ENCODE peak calls at places on chromosome 7, in five cellular contexts. One of them, this sample, is unnamed.

GRCh38 chr7:135743907-135744789 is 4.5 kb downstream of the FAM180A start:
- DNase-seq in MM.1S: no peak
- DNase-seq in hepatocyte: no peak
- DNase-seq in HCT116: no peak
- DNase-seq in SK-N-SH: no peak
- DNase-seq in this sample: no peak

GRCh38 chr7:73742338-73742752 is 3.7 kb upstream of the ABHD11 start:
- DNase-seq in MM.1S: no peak
- DNase-seq in HCT116: no peak
- DNase-seq in SK-N-SH: no peak
- DNase-seq in hepatocyte: peak; percentile 73
- DNase-seq in this sample: no peak

GRCh38 chr7:98323597-98324322 is 42.3 kb downstream of the BRI3 start:
- DNase-seq in HCT116: no peak
- DNase-seq in hepatocyte: no peak
- DNase-seq in SK-N-SH: no peak
- DNase-seq in MM.1S: no peak
- DNase-seq in this sample: no peak

GRCh38 chr7:2880882-2881281 is 36.8 kb upstream of the GNA12 start:
- DNase-seq in HCT116: no peak
- DNase-seq in SK-N-SH: peak; percentile 66
- DNase-seq in hepatocyte: no peak
- DNase-seq in MM.1S: no peak
- DNase-seq in this sample: no peak

GRCh38 chr7:20284398-20285143 is 46.1 kb upstream of the ITGB8 start:
- DNase-seq in HCT116: no peak
- DNase-seq in SK-N-SH: no peak
- DNase-seq in MM.1S: peak; percentile 42
- DNase-seq in hepatocyte: no peak
- DNase-seq in this sample: no peak

GRCh38 chr7:140671966-140672365 is 779 bp upstream of the ADCK2 start:
- DNase-seq in HCT116: no peak
- DNase-seq in MM.1S: no peak
- DNase-seq in hepatocyte: no peak
- DNase-seq in SK-N-SH: no peak
- DNase-seq in this sample: no peak

GRCh38 chr7:13633857-13634256 is 355.6 kb downstream of the ETV1 start:
- DNase-seq in hepatocyte: no peak
- DNase-seq in HCT116: no peak
- DNase-seq in SK-N-SH: no peak
- DNase-seq in MM.1S: no peak
- DNase-seq in this sample: no peak

GRCh38 chr7:70700055-70700934 is 431.6 kb upstream of the GALNT17 start:
- DNase-seq in HCT116: no peak
- DNase-seq in SK-N-SH: no peak
- DNase-seq in hepatocyte: no peak
- DNase-seq in MM.1S: peak; percentile 36
- DNase-seq in this sample: peak; percentile 51

GRCh38 chr7:35537067-35538023 is 157.6 kb downstream of the HERPUD2 start:
- DNase-seq in MM.1S: peak; percentile 79
- DNase-seq in hepatocyte: peak; percentile 89
- DNase-seq in SK-N-SH: peak; percentile 92
- DNase-seq in HCT116: peak; percentile 53
- DNase-seq in this sample: peak; percentile 62

GRCh38 chr7:90111-91063 is 102.0 kb upstream of the FAM20C start:
- DNase-seq in SK-N-SH: no peak
- DNase-seq in hepatocyte: peak; percentile 81
- DNase-seq in HCT116: no peak
- DNase-seq in MM.1S: no peak
- DNase-seq in this sample: no peak

GRCh38 chr7:36006656-36007229 is 146.3 kb upstream of the EEPD1 start:
- DNase-seq in HCT116: no peak
- DNase-seq in hepatocyte: no peak
- DNase-seq in SK-N-SH: no peak
- DNase-seq in MM.1S: no peak
- DNase-seq in this sample: no peak

GRCh38 chr7:51324206-51324884 is 7.7 kb upstream of the COBL start:
- DNase-seq in HCT116: no peak
- DNase-seq in SK-N-SH: no peak
- DNase-seq in hepatocyte: peak; percentile 60
- DNase-seq in MM.1S: no peak
- DNase-seq in this sample: no peak

GRCh38 chr7:71633571-71634008 is 501.6 kb downstream of the GALNT17 start:
- DNase-seq in HCT116: no peak
- DNase-seq in SK-N-SH: no peak
- DNase-seq in hepatocyte: peak; percentile 86
- DNase-seq in MM.1S: no peak
- DNase-seq in this sample: no peak

GRCh38 chr7:23474098-23474828 is 4.0 kb upstream of the IGF2BP3 start:
- DNase-seq in hepatocyte: peak; percentile 98
- DNase-seq in HCT116: peak; percentile 90
- DNase-seq in SK-N-SH: peak; percentile 94
- DNase-seq in MM.1S: peak; percentile 95
- DNase-seq in this sample: no peak

GRCh38 chr7:131970602-131971001 is 414.2 kb upstream of the PODXL start:
- DNase-seq in SK-N-SH: no peak
- DNase-seq in HCT116: no peak
- DNase-seq in hepatocyte: no peak
- DNase-seq in MM.1S: no peak
- DNase-seq in this sample: no peak

GRCh38 chr7:6453737-6454136 is 6.0 kb upstream of the DAGLB start:
- DNase-seq in MM.1S: no peak
- DNase-seq in SK-N-SH: no peak
- DNase-seq in HCT116: peak; percentile 77
- DNase-seq in hepatocyte: peak; percentile 21
- DNase-seq in this sample: no peak

GRCh38 chr7:36726311-36726710 is 2.0 kb upstream of the AOAH start:
- DNase-seq in HCT116: no peak
- DNase-seq in SK-N-SH: no peak
- DNase-seq in MM.1S: no peak
- DNase-seq in hepatocyte: no peak
- DNase-seq in this sample: no peak

GRCh38 chr7:19617921-19618320 is 90.9 kb downstream of the POLR1F start:
- DNase-seq in hepatocyte: no peak
- DNase-seq in MM.1S: no peak
- DNase-seq in HCT116: no peak
- DNase-seq in SK-N-SH: no peak
- DNase-seq in this sample: no peak

GRCh38 chr7:29488977-29489376 is 74.7 kb upstream of the PRR15 start:
- DNase-seq in MM.1S: no peak
- DNase-seq in HCT116: no peak
- DNase-seq in SK-N-SH: no peak
- DNase-seq in hepatocyte: peak; percentile 20
- DNase-seq in this sample: no peak

GRCh38 chr7:128924706-128925588 is 12.8 kb upstream of the IRF5 start:
- DNase-seq in SK-N-SH: no peak
- DNase-seq in hepatocyte: no peak
- DNase-seq in HCT116: no peak
- DNase-seq in MM.1S: no peak
- DNase-seq in this sample: no peak

GRCh38 chr7:47375590-47375989 is 206.3 kb downstream of the TNS3 start:
- DNase-seq in hepatocyte: no peak
- DNase-seq in MM.1S: no peak
- DNase-seq in SK-N-SH: no peak
- DNase-seq in HCT116: no peak
- DNase-seq in this sample: no peak

GRCh38 chr7:107164092-107164491 is 4.7 kb upstream of the HBP1 start:
- DNase-seq in SK-N-SH: no peak
- DNase-seq in MM.1S: no peak
- DNase-seq in HCT116: no peak
- DNase-seq in hepatocyte: no peak
- DNase-seq in this sample: no peak

GRCh38 chr7:26426096-26426495 is 134.4 kb downstream of the SNX10 start:
- DNase-seq in HCT116: no peak
- DNase-seq in hepatocyte: no peak
- DNase-seq in MM.1S: no peak
- DNase-seq in SK-N-SH: no peak
- DNase-seq in this sample: no peak

GRCh38 chr7:2202361-2202761 is 30.4 kb downstream of the MAD1L1 start:
- DNase-seq in SK-N-SH: peak; percentile 33
- DNase-seq in MM.1S: no peak
- DNase-seq in hepatocyte: no peak
- DNase-seq in HCT116: no peak
- DNase-seq in this sample: no peak

GRCh38 chr7:25726682-25727357 is 425.2 kb upstream of the NFE2L3 start:
- DNase-seq in HCT116: no peak
- DNase-seq in MM.1S: no peak
- DNase-seq in hepatocyte: no peak
- DNase-seq in SK-N-SH: no peak
- DNase-seq in this sample: no peak

GRCh38 chr7:113086431-113086888 is at the start of gene GPR85:
- DNase-seq in SK-N-SH: peak; percentile 92
- DNase-seq in hepatocyte: peak; percentile 90
- DNase-seq in MM.1S: no peak
- DNase-seq in HCT116: no peak
- DNase-seq in this sample: no peak

GRCh38 chr7:100130608-100131453 is 4.1 kb downstream of the MBLAC1 start:
- DNase-seq in SK-N-SH: peak; percentile 88
- DNase-seq in hepatocyte: peak; percentile 87
- DNase-seq in HCT116: no peak
- DNase-seq in MM.1S: peak; percentile 64
- DNase-seq in this sample: peak; percentile 88

GRCh38 chr7:7808156-7808555 is 89.7 kb upstream of the RPA3 start:
- DNase-seq in MM.1S: no peak
- DNase-seq in HCT116: no peak
- DNase-seq in hepatocyte: peak; percentile 26
- DNase-seq in SK-N-SH: no peak
- DNase-seq in this sample: no peak

GRCh38 chr7:67654622-67655021 is 658.0 kb downstream of the TYW1 start:
- DNase-seq in SK-N-SH: no peak
- DNase-seq in MM.1S: no peak
- DNase-seq in hepatocyte: no peak
- DNase-seq in HCT116: no peak
- DNase-seq in this sample: no peak
- H3K79me2 ChIP-seq in SK-N-SH: no peaks in the 10 kb centered on the region
- H3K79me2 ChIP-seq in MM.1S: no peaks in the 10 kb centered on the region
- H3K79me2 ChIP-seq in hepatocyte: no peaks in the 10 kb centered on the region
- H3K79me2 ChIP-seq in HCT116: no peaks in the 10 kb centered on the region
- H3K79me2 ChIP-seq in this sample: no peaks in the 10 kb centered on the region

DNA sequence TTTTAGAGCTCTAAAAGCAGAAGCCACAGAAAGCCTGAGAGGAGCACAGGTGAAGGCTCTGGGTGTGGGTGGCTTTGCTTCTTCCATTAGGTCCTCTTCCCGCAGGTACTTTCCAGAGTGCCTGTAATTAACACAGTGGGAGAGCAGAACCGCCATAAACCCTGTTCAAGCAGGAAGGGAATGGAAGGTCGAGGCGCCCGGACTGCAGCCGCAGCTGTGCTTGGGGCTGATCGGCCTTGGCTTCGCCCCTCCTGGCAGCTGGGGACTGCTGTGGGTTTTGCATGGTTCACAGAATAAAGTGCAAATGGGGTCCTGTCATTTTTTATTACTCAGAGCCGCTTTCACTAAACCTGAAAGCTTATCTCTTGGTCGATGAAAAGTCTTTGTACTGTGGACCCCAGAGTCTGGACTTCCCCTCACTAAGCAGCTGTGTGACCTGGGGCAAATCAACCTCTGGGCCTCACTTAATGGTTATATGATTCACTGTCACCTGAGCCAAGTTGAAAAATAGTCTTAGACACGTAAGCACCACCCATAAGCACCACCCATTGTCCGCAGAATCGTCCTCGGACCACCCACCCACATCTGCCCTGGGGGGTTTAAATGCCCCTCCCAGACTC is 100.9 kb downstream of the XRCC2 start:
- DNase-seq in HCT116: no peak
- DNase-seq in SK-N-SH: no peak
- DNase-seq in hepatocyte: peak; percentile 62
- DNase-seq in MM.1S: no peak
- DNase-seq in this sample: no peak
- H3K4me2 ChIP-seq in HCT116: no peak overlapping the region
- H3K4me2 ChIP-seq in SK-N-SH: no peak overlapping the region
- H3K4me2 ChIP-seq in hepatocyte: peak overlapping the region; percentile 43
- H3K4me2 ChIP-seq in MM.1S: no peak overlapping the region
- H3K4me2 ChIP-seq in this sample: no peak overlapping the region

GRCh38 chr7:101832205-101832631 is 14.8 kb downstream of the CUX1 start:
- DNase-seq in hepatocyte: no peak
- DNase-seq in HCT116: no peak
- DNase-seq in SK-N-SH: no peak
- DNase-seq in MM.1S: no peak
- DNase-seq in this sample: no peak
- H3K79me2 ChIP-seq in hepatocyte: peaks cover 99% of the 10 kb centered on the region
- H3K79me2 ChIP-seq in HCT116: peaks cover 97% of the 10 kb centered on the region
- H3K79me2 ChIP-seq in SK-N-SH: peaks cover 98% of the 10 kb centered on the region
- H3K79me2 ChIP-seq in MM.1S: peaks cover 97% of the 10 kb centered on the region
- H3K79me2 ChIP-seq in this sample: peaks cover 98% of the 10 kb centered on the region

GRCh38 chr7:49397750-49398149 is 375.7 kb upstream of the VWC2 start:
- DNase-seq in MM.1S: no peak
- DNase-seq in SK-N-SH: no peak
- DNase-seq in HCT116: no peak
- DNase-seq in hepatocyte: no peak
- DNase-seq in this sample: no peak

GRCh38 chr7:49398236-49398635 is 375.2 kb upstream of the VWC2 start:
- DNase-seq in SK-N-SH: no peak
- DNase-seq in hepatocyte: no peak
- DNase-seq in MM.1S: no peak
- DNase-seq in HCT116: no peak
- DNase-seq in this sample: no peak

GRCh38 chr7:49400891-49401550 is 372.4 kb upstream of the VWC2 start:
- DNase-seq in MM.1S: peak; percentile 15
- DNase-seq in HCT116: no peak
- DNase-seq in SK-N-SH: no peak
- DNase-seq in hepatocyte: no peak
- DNase-seq in this sample: no peak

GRCh38 chr7:49398730-49399129 is 374.7 kb upstream of the VWC2 start:
- DNase-seq in SK-N-SH: no peak
- DNase-seq in HCT116: no peak
- DNase-seq in MM.1S: peak; percentile 66
- DNase-seq in hepatocyte: no peak
- DNase-seq in this sample: no peak

DNA sequence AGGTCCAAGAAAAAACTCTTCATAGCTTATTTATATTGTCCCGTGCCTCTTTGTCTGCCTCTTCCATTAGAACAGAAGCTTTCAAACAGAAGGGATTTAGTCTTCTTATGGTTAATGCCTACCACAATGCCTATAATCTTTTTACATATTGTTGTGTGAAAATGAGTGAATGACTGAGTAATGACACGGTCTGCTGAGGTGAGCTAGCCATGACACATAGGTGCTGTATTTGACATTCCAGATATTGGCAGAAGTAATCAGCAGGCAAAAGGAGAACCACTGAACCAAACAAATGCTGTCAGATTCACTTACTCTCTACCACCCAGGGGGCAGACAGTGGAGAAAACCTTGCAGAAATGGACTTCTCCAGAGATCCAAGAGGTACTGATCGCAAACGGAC is 377.2 kb upstream of the VWC2 start:
- DNase-seq in SK-N-SH: no peak
- DNase-seq in MM.1S: no peak
- DNase-seq in HCT116: no peak
- DNase-seq in hepatocyte: no peak
- DNase-seq in this sample: no peak
- H3K4me2 ChIP-seq in SK-N-SH: no peak overlapping the region
- H3K4me2 ChIP-seq in MM.1S: no peak overlapping the region
- H3K4me2 ChIP-seq in HCT116: no peak overlapping the region
- H3K4me2 ChIP-seq in hepatocyte: no peak overlapping the region
- H3K4me2 ChIP-seq in this sample: no peak overlapping the region